ENCODE peak calls at places on chromosomes 12 and 14, in eight cellular contexts. A, M, N, B, U, K, G and D are unnamed samples.

GRCh38 chr14:105525861-105526780 is at the start of gene TMEM121:
- DNase-seq in A (peak), M (no peak), N (no peak), B (no peak), U (peak), K (peak), G (no peak), D (no peak)

GRCh38 chr12:82874935-82875334 is 188.2 kb downstream of the TMTC2 start:
- DNase-seq in A (peak), M (peak), N (no peak), B (no peak), U (no peak), K (no peak), G (peak), D (no peak)

GRCh38 chr12:53701518-53702264 is 25.6 kb downstream of the CALCOCO1 start:
- DNase-seq in A (peak), M (peak), N (peak), B (peak), U (peak), K (peak), G (peak), D (peak)

GRCh38 chr14:74645735-74646134 is 33.7 kb upstream of the LTBP2 start:
- DNase-seq in A (no peak), M (no peak), N (no peak), B (no peak), U (no peak), K (no peak), G (no peak), D (no peak)

GRCh38 chr12:123519151-123520001 is 14.1 kb downstream of the RILPL1 start:
- DNase-seq in A (peak), M (peak), N (peak), B (no peak), U (peak), K (peak), G (peak), D (no peak)

GRCh38 chr14:97707603-97708002 is 910.4 kb downstream of the VRK1 start:
- DNase-seq in A (no peak), M (no peak), N (no peak), B (no peak), U (no peak), K (no peak), G (no peak), D (no peak)

GRCh38 chr14:96121660-96122395 is 82.7 kb downstream of the C14orf132 start:
- DNase-seq in A (no peak), M (peak), N (no peak), B (no peak), U (no peak), K (no peak), G (no peak), D (no peak)

GRCh38 chr12:226401-226800 is 12.4 kb upstream of the SLC6A12 start:
- DNase-seq in A (no peak), M (no peak), N (no peak), B (no peak), U (no peak), K (no peak), G (no peak), D (no peak)

GRCh38 chr12:20883288-20883687 is 72.8 kb downstream of the SLCO1B3 start:
- DNase-seq in A (no peak), M (no peak), N (peak), B (no peak), U (peak), K (no peak), G (peak), D (peak)

GRCh38 chr12:32501835-32502333 is 102.5 kb downstream of the FGD4 start:
- DNase-seq in A (peak), M (peak), N (no peak), B (peak), U (no peak), K (peak), G (peak), D (no peak)

GRCh38 chr14:81062816-81063215 is 107.4 kb downstream of the TSHR start:
- DNase-seq in A (peak), M (peak), N (no peak), B (no peak), U (no peak), K (no peak), G (peak), D (peak)

GRCh38 chr12:124829708-124830304 is 33.9 kb downstream of the SCARB1 start:
- DNase-seq in A (no peak), M (no peak), N (no peak), B (no peak), U (no peak), K (no peak), G (no peak), D (no peak)

GRCh38 chr14:105899071-105899641 is 372.8 kb downstream of the TMEM121 start:
- DNase-seq in A (no peak), M (no peak), N (no peak), B (no peak), U (no peak), K (no peak), G (no peak), D (no peak)

GRCh38 chr12:105860556-105861207 is 278.1 kb downstream of the NUAK1 start:
- DNase-seq in A (peak), M (no peak), N (peak), B (no peak), U (no peak), K (no peak), G (peak), D (peak)

GRCh38 chr14:71029236-71029781 is 122.0 kb downstream of the PCNX1 start:
- DNase-seq in A (no peak), M (no peak), N (no peak), B (no peak), U (no peak), K (no peak), G (no peak), D (no peak)

GRCh38 chr12:57837779-57838562 is 8.6 kb downstream of the CTDSP2 start:
- DNase-seq in A (peak), M (peak), N (no peak), B (peak), U (no peak), K (no peak), G (peak), D (no peak)

GRCh38 chr14:54901380-54902142 is 1.1 kb downstream of the GCH1 start:
- DNase-seq in A (peak), M (no peak), N (no peak), B (no peak), U (peak), K (peak), G (peak), D (no peak)

GRCh38 chr12:106747973-106748436 is 26.5 kb upstream of the RIC8B start:
- DNase-seq in A (no peak), M (no peak), N (no peak), B (no peak), U (no peak), K (no peak), G (no peak), D (no peak)

GRCh38 chr14:100906420-100906819 is 2.9 kb upstream of the RTL1 start:
- DNase-seq in A (no peak), M (no peak), N (no peak), B (no peak), U (no peak), K (no peak), G (no peak), D (no peak)
- TF ChIP-seq CTCF in A (peak), M (peak), N (no peak), B (peak), U (no peak), K (no peak), G (no peak), D (peak)

GRCh38 chr14:87643005-87643404 is 350.0 kb downstream of the GALC start:
- DNase-seq in A (peak), M (no peak), N (no peak), B (no peak), U (no peak), K (peak), G (peak), D (no peak)
- H3K4me3 ChIP-seq in A (no peak), M (no peak), N (no peak), B (no peak), U (no peak), K (no peak), G (no peak), D (no peak)

GRCh38 chr14:43155258-43155657 is 1351.8 kb downstream of the FSCB start:
- DNase-seq in A (no peak), M (no peak), N (no peak), B (no peak), U (no peak), K (no peak), G (no peak), D (no peak)

GRCh38 chr14:43161477-43161876 is 1345.6 kb downstream of the FSCB start:
- DNase-seq in A (no peak), M (no peak), N (no peak), B (no peak), U (no peak), K (no peak), G (no peak), D (no peak)

DNA sequence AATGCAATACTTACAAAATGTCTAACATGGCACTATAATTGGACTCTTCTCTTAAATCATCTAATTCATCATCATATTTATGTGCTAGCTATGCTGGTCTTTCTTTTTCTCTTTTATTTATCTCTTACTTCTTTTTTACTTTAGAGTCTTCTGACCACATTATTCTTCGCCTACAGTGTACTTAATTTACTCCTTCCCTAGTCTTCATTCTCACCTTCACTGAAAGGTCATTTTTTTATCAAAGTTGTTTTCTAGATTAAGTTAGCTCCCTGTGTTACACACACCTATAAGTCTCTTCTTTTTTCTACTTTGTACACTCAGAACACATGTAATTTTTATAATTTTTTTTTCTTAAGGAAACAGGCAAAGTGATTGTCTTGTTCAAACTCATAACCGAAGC is 1351.2 kb downstream of the FSCB start:
- DNase-seq in A (no peak), M (no peak), N (no peak), B (no peak), U (no peak), K (no peak), G (no peak), D (no peak)
- TF ChIP-seq CTCF in A (no peak), M (no peak), N (no peak), B (no peak), U (no peak), K (no peak), G (no peak), D (no peak)

DNA sequence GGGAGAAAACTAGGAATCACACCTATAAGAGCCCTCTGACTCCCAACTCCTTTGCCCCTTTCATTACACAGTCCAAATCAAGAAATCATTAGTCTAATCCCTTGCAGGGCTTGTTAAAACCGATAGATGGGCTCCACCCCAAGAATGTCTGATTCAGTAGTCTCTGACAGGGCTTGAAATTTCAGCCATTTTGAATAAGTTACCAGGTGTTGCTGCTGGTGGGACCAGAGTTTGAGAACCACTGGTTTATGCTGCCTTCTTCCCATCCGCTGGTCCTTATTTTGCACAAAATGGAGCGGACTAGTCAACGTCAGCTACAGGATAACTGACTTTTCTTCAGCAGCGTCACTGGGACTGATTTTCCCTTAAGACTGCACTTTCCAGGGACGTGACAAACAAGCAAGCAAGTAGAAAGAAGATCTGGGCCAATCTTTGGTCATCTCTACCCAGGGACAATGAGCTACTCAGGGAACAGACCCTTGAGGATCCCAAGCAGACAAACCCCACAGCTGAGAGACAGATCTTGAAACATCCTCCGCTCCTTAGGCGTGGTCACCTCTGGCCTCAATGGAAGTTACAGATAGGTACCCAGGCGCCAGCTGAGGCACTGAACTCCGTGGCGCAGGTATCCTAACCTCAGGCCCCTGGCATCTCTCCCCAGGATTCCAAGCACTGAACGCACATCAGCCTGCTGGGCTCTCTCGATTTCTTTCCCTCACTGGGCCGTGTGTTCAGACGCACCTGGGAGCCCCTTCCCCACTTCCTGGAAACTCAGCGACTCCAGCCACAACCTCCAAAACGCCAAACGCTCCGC is 900 bp downstream of the KCTD10 start:
- DNase-seq in A (no peak), M (no peak), N (no peak), B (no peak), U (no peak), K (no peak), G (peak), D (no peak)
- H3K4me3 ChIP-seq in A (peak), M (peak), N (peak), B (peak), U (peak), K (peak), G (peak), D (peak)

GRCh38 chr14:22434030-22434429 is 155.0 kb downstream of the DAD1 start:
- DNase-seq in A (no peak), M (no peak), N (no peak), B (no peak), U (no peak), K (no peak), G (no peak), D (no peak)
- TF ChIP-seq CTCF in A (peak), M (no peak), N (no peak), B (no peak), U (no peak), K (no peak), G (no peak), D (no peak)

GRCh38 chr12:127785936-127786335 is 481.0 kb upstream of the TMEM132C start:
- DNase-seq in A (no peak), M (no peak), N (no peak), B (no peak), U (no peak), K (no peak), G (no peak), D (no peak)
- H3K4me3 ChIP-seq in A (no peak), M (no peak), N (no peak), B (no peak), U (no peak), K (no peak), G (no peak), D (no peak)

GRCh38 chr12:80064951-80065350 is 34.4 kb upstream of the OTOGL start:
- DNase-seq in A (no peak), M (no peak), N (no peak), B (no peak), U (no peak), K (no peak), G (no peak), D (peak)

GRCh38 chr12:80064269-80064668 is 35.1 kb upstream of the OTOGL start:
- DNase-seq in A (no peak), M (peak), N (no peak), B (no peak), U (no peak), K (no peak), G (no peak), D (no peak)

GRCh38 chr12:80068173-80068572 is 31.2 kb upstream of the OTOGL start:
- DNase-seq in A (no peak), M (no peak), N (no peak), B (no peak), U (no peak), K (no peak), G (no peak), D (no peak)
- TF ChIP-seq CTCF in A (no peak), M (no peak), N (no peak), B (no peak), U (no peak), K (no peak), G (no peak), D (no peak)

GRCh38 chr14:101563654-101564443 is 2.6 kb downstream of the DIO3 start:
- DNase-seq in A (no peak), M (no peak), N (no peak), B (no peak), U (no peak), K (no peak), G (no peak), D (no peak)
- H3K4me3 ChIP-seq in A (no peak), M (no peak), N (no peak), B (no peak), U (no peak), K (no peak), G (no peak), D (no peak)

GRCh38 chr14:68562911-68563255 is 230.0 kb downstream of the ZFP36L1 start:
- DNase-seq in A (no peak), M (no peak), N (no peak), B (no peak), U (no peak), K (no peak), G (no peak), D (no peak)

GRCh38 chr14:68564236-68564825 is 228.5 kb downstream of the ZFP36L1 start:
- DNase-seq in A (no peak), M (no peak), N (no peak), B (no peak), U (no peak), K (no peak), G (no peak), D (no peak)

GRCh38 chr14:68564826-68565760 is 227.8 kb downstream of the ZFP36L1 start:
- DNase-seq in A (no peak), M (no peak), N (no peak), B (no peak), U (no peak), K (no peak), G (peak), D (no peak)

GRCh38 chr14:68561531-68562007 is 231.3 kb downstream of the ZFP36L1 start:
- DNase-seq in A (no peak), M (no peak), N (no peak), B (no peak), U (no peak), K (no peak), G (no peak), D (no peak)

GRCh38 chr14:68563256-68564131 is 229.4 kb downstream of the ZFP36L1 start:
- DNase-seq in A (no peak), M (peak), N (peak), B (no peak), U (no peak), K (no peak), G (no peak), D (no peak)
- TF ChIP-seq CTCF in A (no peak), M (no peak), N (no peak), B (no peak), U (no peak), K (no peak), G (no peak), D (no peak)